ENCODE peak calls at places on chromosomes 13 and 19, in eight cellular contexts. L is Caco-2, Y is choroid plexus epithelial cell, X is HFFc6, N is dorsolateral prefrontal cortex, W is cardiac muscle cell, I is neural crest cell, Q is HCT116. G is an unnamed sample.

GRCh38 chr19:29623726-29624488 is 17.8 kb downstream of the POP4 start:
- DNase-seq in N (no peak), Q (no peak), L (no peak), I (no peak), X (no peak), W (no peak), Y (no peak), G (no peak)

GRCh38 chr13:52105841-52106240 is 23.0 kb downstream of the NEK5 start:
- DNase-seq in X (no peak), W (no peak), I (no peak), Y (no peak), Q (no peak), L (no peak), N (no peak), G (no peak)

GRCh38 chr13:99086869-99087129 is 108.9 kb upstream of the DOCK9 start:
- DNase-seq in X (no peak), I (peak; percentile 22), L (no peak), N (no peak), W (no peak), Q (no peak), Y (peak; percentile 24), G (no peak)

GRCh38 chr19:38667552-38668205 is 20.2 kb downstream of the ACTN4 start:
- DNase-seq in I (no peak), Q (no peak), N (no peak), W (no peak), X (peak; percentile 85), L (no peak), Y (peak; percentile 89), G (no peak)

GRCh38 chr19:58575183-58576041 is 2.3 kb upstream of the MZF1 start:
- DNase-seq in Q (peak; percentile 79), L (peak; percentile 93), N (peak; percentile 92), Y (peak; percentile 94), I (peak; percentile 78), W (peak; percentile 94), X (peak; percentile 87), G (peak; percentile 87)

GRCh38 chr13:55654243-55654642 is 1486.5 kb upstream of the PRR20A start:
- DNase-seq in W (no peak), L (peak; percentile 14), Y (no peak), Q (no peak), N (no peak), I (no peak), X (no peak), G (no peak)

GRCh38 chr19:33604651-33605050 is 17.1 kb upstream of the CHST8 start:
- DNase-seq in Y (no peak), X (no peak), L (no peak), Q (no peak), I (no peak), W (no peak), N (no peak), G (no peak)

GRCh38 chr19:46068345-46069258 is 27.8 kb upstream of the IGFL4 start:
- DNase-seq in L (no peak), Y (peak; percentile 86), I (no peak), X (peak; percentile 91), Q (peak; percentile 89), W (peak; percentile 92), N (no peak), G (no peak)

GRCh38 chr13:113869263-113869662 is 5.4 kb upstream of the GAS6 start:
- DNase-seq in I (no peak), Q (no peak), W (no peak), X (no peak), N (no peak), Y (no peak), L (no peak), G (no peak)

GRCh38 chr13:24529478-24529877 is 16.9 kb upstream of the PARP4 start:
- DNase-seq in Q (no peak), N (no peak), W (no peak), I (no peak), L (no peak), X (no peak), Y (no peak), G (no peak)

GRCh38 chr19:45712699-45713067 is 18.0 kb downstream of the FBXO46 start:
- DNase-seq in N (no peak), Q (no peak), W (no peak), I (no peak), X (no peak), Y (no peak), L (no peak), G (no peak)

GRCh38 chr19:17943284-17944221 is 10.7 kb downstream of the CCDC124 start:
- DNase-seq in L (no peak), X (no peak), I (no peak), N (peak; percentile 66), W (no peak), Y (no peak), Q (no peak), G (no peak)

GRCh38 chr13:103097366-103097928 is 31.2 kb upstream of the SLC10A2 start:
- DNase-seq in X (no peak), W (no peak), N (peak; percentile 84), I (no peak), Q (no peak), Y (no peak), L (no peak), G (no peak)

GRCh38 chr13:43132911-43133310 is 109.5 kb downstream of the DNAJC15 start:
- DNase-seq in Y (no peak), X (no peak), Q (no peak), N (no peak), I (no peak), W (no peak), L (no peak), G (no peak)

GRCh38 chr13:78609464-78610205 is 6.3 kb upstream of the POU4F1 start:
- DNase-seq in Y (no peak), X (no peak), W (no peak), Q (no peak), L (peak; percentile 35), I (no peak), N (no peak), G (no peak)

GRCh38 chr13:91313103-91313502 is 34.4 kb upstream of the MIR17HG start:
- DNase-seq in Q (no peak), I (no peak), W (peak; percentile 30), Y (peak; percentile 36), X (peak; percentile 11), L (peak; percentile 49), N (no peak), G (peak; percentile 17)

GRCh38 chr19:17385878-17386611 is 8.0 kb downstream of the CCDC194 start:
- DNase-seq in Q (no peak), I (peak; percentile 67), X (no peak), L (peak; percentile 68), Y (peak; percentile 65), N (peak; percentile 44), W (peak; percentile 76), G (peak; percentile 82)

GRCh38 chr19:40139533-40140287 is 49.0 kb upstream of the ZNF780A start:
- DNase-seq in Q (peak; percentile 48), X (peak; percentile 53), I (no peak), Y (peak; percentile 77), L (peak; percentile 42), N (no peak), W (peak; percentile 67), G (peak; percentile 58)

GRCh38 chr13:23992722-23993438 is 95.6 kb upstream of the C1QTNF9B start:
- DNase-seq in Y (no peak), N (peak; percentile 86), L (no peak), W (no peak), I (no peak), X (no peak), Q (no peak), G (no peak)

GRCh38 chr19:57748029-57748428 is 1.4 kb downstream of the ZNF776 start:
- DNase-seq in I (no peak), L (no peak), Y (no peak), W (no peak), X (no peak), N (no peak), Q (no peak), G (no peak)

GRCh38 chr13:76816394-76816793 is 69.8 kb downstream of the KCTD12 start:
- DNase-seq in Y (no peak), L (no peak), W (no peak), X (no peak), N (peak; percentile 56), I (no peak), Q (no peak), G (no peak)

GRCh38 chr13:94673841-94674240 is 38.5 kb downstream of the SOX21 start:
- DNase-seq in W (no peak), I (no peak), Q (no peak), Y (no peak), X (no peak), N (no peak), L (no peak), G (no peak)

GRCh38 chr19:46714523-46715106 is 2.3 kb downstream of the PRKD2 start:
- DNase-seq in L (no peak), N (no peak), Q (no peak), W (no peak), X (no peak), I (no peak), Y (no peak), G (peak; percentile 89)

DNA sequence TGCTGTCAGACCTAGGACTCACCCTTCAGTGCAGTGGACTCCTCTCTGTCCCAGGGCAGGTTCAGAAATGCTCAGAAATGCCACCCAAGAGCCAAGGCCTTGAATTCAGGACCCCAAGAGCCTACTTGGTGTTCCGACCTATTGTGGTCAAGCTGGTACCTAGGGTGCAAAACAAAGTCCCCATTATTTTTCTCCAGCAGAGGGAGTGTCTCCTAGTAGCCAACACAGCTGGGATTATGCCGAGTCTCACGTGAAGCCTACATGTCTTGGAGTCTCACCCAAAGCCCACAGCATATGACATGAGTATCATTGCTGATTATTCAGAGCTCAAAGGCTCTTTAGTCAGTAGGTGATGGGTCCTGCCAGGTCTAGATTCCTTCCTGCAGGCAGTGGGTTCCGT is 671.1 kb upstream of the SPRY2 start:
- DNase-seq in X (no peak), N (no peak), Q (no peak), Y (no peak), L (peak; percentile 12), I (no peak), W (no peak), G (no peak)
- TF ChIP-seq CTCF in X (peak; percentile 21), N (no peak), Q (peak; percentile 16), Y (peak; percentile 31), L (no peak), I (no peak), W (no peak), G (no peak)

GRCh38 chr13:38641164-38641948 is 45.5 kb upstream of the FREM2 start:
- DNase-seq in X (no peak), I (no peak), W (peak; percentile 6), Y (peak; percentile 19), N (no peak), L (no peak), Q (no peak), G (no peak)
- TF ChIP-seq CTCF in X (peak; percentile 60), I (peak; percentile 51), W (peak; percentile 36), Y (peak; percentile 50), N (no peak), L (peak; percentile 35), Q (no peak), G (no peak)

DNA sequence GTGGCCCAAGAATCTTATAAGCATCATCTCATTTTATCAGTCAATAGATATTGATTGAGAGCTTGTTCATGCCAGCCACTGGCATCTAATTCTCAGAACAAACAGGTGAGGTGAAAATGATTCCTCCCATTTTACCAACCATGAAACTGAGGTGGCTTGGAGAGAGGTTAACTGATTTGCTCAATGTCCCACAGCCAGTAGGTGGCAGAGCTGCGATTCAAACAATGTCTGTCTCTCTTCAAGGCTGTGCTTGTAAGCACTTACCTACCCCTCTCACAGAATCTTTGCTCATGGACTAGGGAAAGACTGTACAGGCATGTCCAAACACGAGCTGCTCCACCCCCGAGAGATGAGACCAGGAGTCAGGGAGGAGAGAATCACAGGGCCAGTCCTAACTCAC is 21.5 kb upstream of the GSX1 start:
- DNase-seq in I (no peak), Q (peak; percentile 31), L (peak; percentile 60), X (peak; percentile 32), N (no peak), Y (peak; percentile 44), W (peak; percentile 33), G (peak; percentile 58)
- TF ChIP-seq CTCF in I (peak; percentile 57), Q (peak; percentile 68), L (peak; percentile 69), X (peak; percentile 72), N (no peak), Y (peak; percentile 65), W (peak; percentile 50), G (peak; percentile 59)

GRCh38 chr19:53659292-53659691 is 27.5 kb downstream of the DPRX start:
- DNase-seq in L (peak; percentile 77), I (peak; percentile 35), N (no peak), Y (peak; percentile 39), Q (no peak), X (no peak), W (peak; percentile 1), G (no peak)
- TF ChIP-seq CTCF in L (peak; percentile 53), I (peak; percentile 73), N (peak; percentile 48), Y (peak; percentile 43), Q (no peak), X (peak; percentile 24), W (no peak), G (no peak)